ENCODE peak calls at places on chromosomes 12 and 14, in eight cellular contexts. T, Q, K, O, B, R, H and X are unnamed samples.

GRCh38 chr14:20093442-20093841 is 17.1 kb upstream of the OR4K17 start:
- DNase-seq in Q (no peak), R (no peak), B (no peak), K (no peak), H (no peak), O (no peak), T (no peak), X (no peak)

GRCh38 chr12:110068654-110069053 is 20.3 kb upstream of the C12orf76 start:
- DNase-seq in K (no peak), T (no peak), H (no peak), O (no peak), R (no peak), Q (no peak), B (no peak), X (no peak)

GRCh38 chr12:40946612-40947194 is 241.4 kb upstream of the PDZRN4 start:
- DNase-seq in Q (peak), B (no peak), T (peak), R (no peak), O (no peak), K (peak), H (peak), X (peak)

GRCh38 chr12:3168775-3169221 is 91.6 kb downstream of the TSPAN9 start:
- DNase-seq in H (peak), T (peak), O (peak), R (peak), Q (peak), B (no peak), K (peak), X (peak)

GRCh38 chr12:45122776-45123380 is 72.0 kb upstream of the DBX2 start:
- DNase-seq in H (peak), O (no peak), K (peak), T (peak), Q (peak), B (no peak), R (peak), X (peak)

GRCh38 chr12:114480309-114481199 is 74.6 kb upstream of the TBX5 start:
- DNase-seq in R (peak), T (no peak), B (no peak), K (no peak), Q (no peak), O (no peak), H (no peak), X (peak)

GRCh38 chr12:54661048-54661447 is 12.9 kb upstream of the DCD start:
- DNase-seq in Q (no peak), T (no peak), R (no peak), B (no peak), H (no peak), O (no peak), K (no peak), X (no peak)

GRCh38 chr12:100185361-100185894 is 15.2 kb upstream of the ACTR6 start:
- DNase-seq in T (no peak), O (no peak), H (no peak), B (no peak), K (no peak), Q (no peak), R (no peak), X (no peak)

GRCh38 chr14:104286496-104286895 is 148.1 kb downstream of the KIF26A start:
- DNase-seq in Q (no peak), O (no peak), K (no peak), T (no peak), B (no peak), R (no peak), H (no peak), X (no peak)

GRCh38 chr12:115584156-115584555 is 693.3 kb downstream of the MED13L start:
- DNase-seq in O (no peak), T (no peak), R (peak), Q (no peak), K (peak), B (no peak), H (no peak), X (no peak)

GRCh38 chr12:6919588-6919987 is 5.2 kb downstream of the ENO2 start:
- DNase-seq in O (no peak), H (peak), K (peak), B (no peak), Q (no peak), R (peak), T (no peak), X (no peak)

GRCh38 chr14:105076805-105077648 is 11.8 kb upstream of the GPR132 start:
- DNase-seq in K (no peak), Q (no peak), T (no peak), O (no peak), R (no peak), H (no peak), B (no peak), X (no peak)

GRCh38 chr12:2168808-2169207 is 116.0 kb downstream of the CACNA1C start:
- DNase-seq in R (peak), H (no peak), Q (peak), T (no peak), K (peak), B (no peak), O (no peak), X (peak)

GRCh38 chr12:118704517-118704916 is 276.8 kb upstream of the SRRM4 start:
- DNase-seq in K (no peak), T (no peak), R (no peak), H (no peak), O (no peak), B (no peak), Q (no peak), X (no peak)

GRCh38 chr12:107929436-107929835 is 154.9 kb downstream of the ASCL4 start:
- DNase-seq in K (peak), O (no peak), Q (peak), H (peak), B (no peak), R (peak), T (no peak), X (peak)

GRCh38 chr12:120596901-120597300 is 15.7 kb upstream of the POP5 start:
- DNase-seq in R (no peak), Q (no peak), H (no peak), O (no peak), K (no peak), T (no peak), B (no peak), X (no peak)

GRCh38 chr12:127108360-127109215 is 1158.4 kb upstream of the TMEM132C start:
- DNase-seq in B (peak), O (peak), H (peak), R (peak), K (peak), T (peak), Q (peak), X (peak)

GRCh38 chr12:4962539-4963486 is 53.1 kb downstream of the KCNA1 start:
- DNase-seq in T (no peak), O (no peak), B (no peak), H (no peak), K (peak), R (no peak), Q (no peak), X (no peak)

GRCh38 chr12:100951756-100952155 is 157.2 kb downstream of the ANO4 start:
- DNase-seq in K (peak), O (no peak), H (no peak), B (no peak), Q (no peak), T (no peak), R (no peak), X (no peak)

GRCh38 chr14:87687338-87687876 is 305.6 kb downstream of the GALC start:
- DNase-seq in T (no peak), R (no peak), K (no peak), O (peak), Q (peak), H (no peak), B (no peak), X (no peak)

GRCh38 chr12:122355702-122356101 is 66.8 kb downstream of the CLIP1 start:
- DNase-seq in T (no peak), Q (no peak), R (no peak), O (no peak), H (no peak), K (no peak), B (no peak), X (no peak)

GRCh38 chr12:2384533-2385328 is 331.9 kb downstream of the CACNA1C start:
- DNase-seq in Q (peak), H (no peak), B (no peak), K (no peak), O (peak), R (no peak), T (peak), X (peak)

GRCh38 chr12:77402726-77403125 is 337.4 kb upstream of the E2F7 start:
- DNase-seq in Q (peak), T (no peak), K (peak), O (no peak), B (no peak), R (no peak), H (no peak), X (peak)

GRCh38 chr12:12086975-12087692 is 16.4 kb downstream of the BCL2L14 start:
- DNase-seq in K (no peak), B (no peak), Q (no peak), R (no peak), T (no peak), O (no peak), H (no peak), X (no peak)

GRCh38 chr12:13597837-13598236 is 383.6 kb downstream of the GRIN2B start:
- DNase-seq in Q (no peak), R (no peak), T (no peak), B (no peak), H (no peak), O (no peak), K (no peak), X (no peak)

GRCh38 chr12:87779858-87780498 is 249.2 kb downstream of the C12orf50 start:
- DNase-seq in H (no peak), K (peak), O (no peak), Q (peak), R (peak), T (no peak), B (no peak), X (peak)

GRCh38 chr12:100576311-100577036 is 3.0 kb downstream of the GAS2L3 start:
- DNase-seq in O (no peak), K (peak), T (peak), H (peak), R (peak), Q (peak), B (no peak), X (peak)

GRCh38 chr12:46675736-46676135 is 150.1 kb downstream of the SLC38A4 start:
- DNase-seq in O (peak), B (no peak), T (peak), K (peak), H (peak), R (peak), Q (peak), X (peak)

GRCh38 chr12:112961074-112961473 is 17.2 kb upstream of the OAS2 start:
- DNase-seq in T (no peak), O (no peak), B (no peak), H (no peak), R (no peak), K (no peak), Q (no peak), X (no peak)

GRCh38 chr12:95335948-95336347 is 118.3 kb downstream of the VEZT start:
- DNase-seq in H (no peak), T (no peak), K (peak), O (no peak), R (no peak), B (no peak), Q (no peak), X (no peak)

GRCh38 chr12:55681142-55682077 is 26.3 kb downstream of the ITGA7 start:
- DNase-seq in Q (peak), H (peak), T (peak), O (peak), B (no peak), R (peak), K (peak), X (peak)

GRCh38 chr12:114695305-114695592 is 11.3 kb upstream of the TBX3 start:
- DNase-seq in B (no peak), T (no peak), K (no peak), R (no peak), H (no peak), O (no peak), Q (no peak), X (no peak)

GRCh38 chr12:69388371-69388770 is 28.8 kb downstream of the YEATS4 start:
- DNase-seq in T (peak), Q (peak), R (peak), K (peak), B (no peak), H (peak), O (no peak), X (peak)

GRCh38 chr12:33192226-33192625 is 247.4 kb downstream of the SYT10 start:
- DNase-seq in O (no peak), R (no peak), H (no peak), T (no peak), B (no peak), K (no peak), Q (no peak), X (no peak)

GRCh38 chr14:63535918-63536317 is 7.3 kb downstream of the PPP2R5E start:
- DNase-seq in K (no peak), R (no peak), O (no peak), Q (no peak), T (no peak), H (no peak), B (no peak), X (no peak)

GRCh38 chr12:60262378-60262777 is 666.5 kb downstream of the SLC16A7 start:
- DNase-seq in K (peak), B (no peak), H (no peak), Q (no peak), R (no peak), T (no peak), O (no peak), X (no peak)

GRCh38 chr14:76923422-76924362 is 97.5 kb downstream of the LRRC74A start:
- DNase-seq in O (no peak), B (no peak), K (no peak), Q (no peak), T (no peak), H (no peak), R (no peak), X (no peak)

GRCh38 chr14:100822007-100822406 is 3.9 kb upstream of the MEG3 start:
- DNase-seq in H (no peak), K (no peak), R (no peak), Q (peak), O (no peak), T (no peak), B (no peak), X (no peak)

GRCh38 chr12:65670775-65671174 is 153.5 kb upstream of the HMGA2 start:
- DNase-seq in O (no peak), K (peak), T (peak), R (peak), B (no peak), Q (peak), H (peak), X (no peak)